ENCODE peak calls at places on chromosomes 13 and 19, in four cellular contexts. Y is A549, O is bronchial epithelial cell, S is KG1. L is an unnamed sample.

GRCh38 chr19:7304200-7304599 is 10.0 kb upstream of the INSR start:
- DNase-seq in Y (no peak), O (no peak), S (no peak), L (no peak)

GRCh38 chr13:37540228-37540627 is 58.3 kb downstream of the POSTN start:
- DNase-seq in Y (no peak), O (peak), S (no peak), L (no peak)

GRCh38 chr19:50629801-50630200 is 9.9 kb downstream of the SYT3 start:
- DNase-seq in Y (no peak), O (no peak), S (no peak), L (no peak)

GRCh38 chr13:30196025-30196424 is 111.3 kb downstream of the KATNAL1 start:
- DNase-seq in Y (no peak), O (no peak), S (no peak), L (no peak)

GRCh38 chr19:10863107-10863700 is 8.1 kb upstream of the CARM1 start:
- DNase-seq in Y (no peak), O (peak), S (no peak), L (no peak)

GRCh38 chr19:41219924-41220567 is 1.0 kb downstream of the AXL start:
- DNase-seq in Y (peak), O (no peak), S (no peak), L (no peak)

GRCh38 chr13:99796175-99796819 is 175.3 kb downstream of the ZIC5 start:
- DNase-seq in Y (peak), O (peak), S (no peak), L (no peak)

GRCh38 chr13:95038949-95039348 is 262.3 kb downstream of the ABCC4 start:
- DNase-seq in Y (no peak), O (no peak), S (no peak), L (no peak)

GRCh38 chr13:73958657-73959397 is 175.4 kb downstream of the KLF12 start:
- DNase-seq in Y (no peak), O (peak), S (no peak), L (no peak)

GRCh38 chr19:3538965-3539742 is at the start of gene TEKTIP1:
- DNase-seq in Y (peak), O (no peak), S (no peak), L (no peak)

GRCh38 chr13:41465215-41465907 is 8.0 kb downstream of the RGCC start:
- DNase-seq in Y (no peak), O (peak), S (peak), L (no peak)

GRCh38 chr13:74289130-74289529 is 154.9 kb upstream of the KLF12 start:
- DNase-seq in Y (no peak), O (peak), S (no peak), L (no peak)

GRCh38 chr13:76884167-76884566 is 2.0 kb downstream of the KCTD12 start:
- DNase-seq in Y (no peak), O (peak), S (no peak), L (no peak)

GRCh38 chr19:50203281-50204080 is at the start of gene MYH14:
- DNase-seq in Y (peak), O (no peak), S (no peak), L (peak)

GRCh38 chr13:99282264-99283231 is 24.4 kb upstream of the GPR18 start:
- DNase-seq in Y (no peak), O (no peak), S (no peak), L (no peak)